ENCODE peak calls at places on chromosomes 1 and 21, in ten cellular contexts. One of them, this sample, is unnamed.

GRCh38 chr21:44520326-44521300 is 19.4 kb downstream of the KRTAP10-1 start:
- DNase-seq in BE2C: peak; percentile 4
- DNase-seq in GM10248: no peak
- DNase-seq in tibial artery: peak; percentile 14
- DNase-seq in brain microvascular endothelial cell: no peak
- DNase-seq in RWPE1: no peak
- DNase-seq in cardiac fibroblast: no peak
- DNase-seq in AG04450: no peak
- DNase-seq in HCT116: no peak
- DNase-seq in pancreas: peak; percentile 29
- DNase-seq in this sample: no peak

GRCh38 chr1:156148236-156148635 is 5.1 kb upstream of the SEMA4A start:
- DNase-seq in tibial artery: no peak
- DNase-seq in BE2C: no peak
- DNase-seq in RWPE1: no peak
- DNase-seq in cardiac fibroblast: no peak
- DNase-seq in HCT116: no peak
- DNase-seq in AG04450: no peak
- DNase-seq in pancreas: no peak
- DNase-seq in brain microvascular endothelial cell: no peak
- DNase-seq in GM10248: no peak
- DNase-seq in this sample: no peak

GRCh38 chr21:43190544-43191340 is 21.9 kb downstream of the CRYAA start:
- DNase-seq in tibial artery: no peak
- DNase-seq in AG04450: no peak
- DNase-seq in brain microvascular endothelial cell: no peak
- DNase-seq in HCT116: no peak
- DNase-seq in cardiac fibroblast: no peak
- DNase-seq in RWPE1: no peak
- DNase-seq in pancreas: peak; percentile 45
- DNase-seq in GM10248: no peak
- DNase-seq in BE2C: no peak
- DNase-seq in this sample: no peak

GRCh38 chr1:27392778-27393635 is 585 bp downstream of the GPR3 start:
- DNase-seq in HCT116: no peak
- DNase-seq in pancreas: no peak
- DNase-seq in cardiac fibroblast: no peak
- DNase-seq in GM10248: no peak
- DNase-seq in brain microvascular endothelial cell: no peak
- DNase-seq in RWPE1: no peak
- DNase-seq in tibial artery: no peak
- DNase-seq in AG04450: no peak
- DNase-seq in BE2C: no peak
- DNase-seq in this sample: no peak

GRCh38 chr1:4563586-4563985 is 90.8 kb upstream of the AJAP1 start:
- DNase-seq in HCT116: no peak
- DNase-seq in BE2C: no peak
- DNase-seq in tibial artery: no peak
- DNase-seq in RWPE1: no peak
- DNase-seq in pancreas: no peak
- DNase-seq in brain microvascular endothelial cell: no peak
- DNase-seq in AG04450: no peak
- DNase-seq in cardiac fibroblast: no peak
- DNase-seq in GM10248: no peak
- DNase-seq in this sample: no peak

GRCh38 chr1:183443025-183443424 is 24.8 kb upstream of the NMNAT2 start:
- DNase-seq in HCT116: no peak
- DNase-seq in tibial artery: no peak
- DNase-seq in brain microvascular endothelial cell: no peak
- DNase-seq in BE2C: no peak
- DNase-seq in GM10248: no peak
- DNase-seq in AG04450: no peak
- DNase-seq in cardiac fibroblast: peak; percentile 70
- DNase-seq in RWPE1: no peak
- DNase-seq in pancreas: no peak
- DNase-seq in this sample: no peak

GRCh38 chr1:68111804-68112436 is 61.5 kb upstream of the DIRAS3 start:
- DNase-seq in BE2C: peak; percentile 10
- DNase-seq in GM10248: no peak
- DNase-seq in tibial artery: peak; percentile 40
- DNase-seq in HCT116: peak; percentile 45
- DNase-seq in AG04450: peak; percentile 77
- DNase-seq in brain microvascular endothelial cell: peak; percentile 90
- DNase-seq in pancreas: no peak
- DNase-seq in cardiac fibroblast: peak; percentile 92
- DNase-seq in RWPE1: peak; percentile 41
- DNase-seq in this sample: peak; percentile 92

GRCh38 chr21:45640888-45641479 is 2.5 kb upstream of the PCBP3 start:
- DNase-seq in RWPE1: peak; percentile 33
- DNase-seq in brain microvascular endothelial cell: peak; percentile 61
- DNase-seq in pancreas: no peak
- DNase-seq in tibial artery: no peak
- DNase-seq in BE2C: peak; percentile 88
- DNase-seq in cardiac fibroblast: peak; percentile 79
- DNase-seq in HCT116: no peak
- DNase-seq in GM10248: no peak
- DNase-seq in AG04450: no peak
- DNase-seq in this sample: peak; percentile 90

DNA sequence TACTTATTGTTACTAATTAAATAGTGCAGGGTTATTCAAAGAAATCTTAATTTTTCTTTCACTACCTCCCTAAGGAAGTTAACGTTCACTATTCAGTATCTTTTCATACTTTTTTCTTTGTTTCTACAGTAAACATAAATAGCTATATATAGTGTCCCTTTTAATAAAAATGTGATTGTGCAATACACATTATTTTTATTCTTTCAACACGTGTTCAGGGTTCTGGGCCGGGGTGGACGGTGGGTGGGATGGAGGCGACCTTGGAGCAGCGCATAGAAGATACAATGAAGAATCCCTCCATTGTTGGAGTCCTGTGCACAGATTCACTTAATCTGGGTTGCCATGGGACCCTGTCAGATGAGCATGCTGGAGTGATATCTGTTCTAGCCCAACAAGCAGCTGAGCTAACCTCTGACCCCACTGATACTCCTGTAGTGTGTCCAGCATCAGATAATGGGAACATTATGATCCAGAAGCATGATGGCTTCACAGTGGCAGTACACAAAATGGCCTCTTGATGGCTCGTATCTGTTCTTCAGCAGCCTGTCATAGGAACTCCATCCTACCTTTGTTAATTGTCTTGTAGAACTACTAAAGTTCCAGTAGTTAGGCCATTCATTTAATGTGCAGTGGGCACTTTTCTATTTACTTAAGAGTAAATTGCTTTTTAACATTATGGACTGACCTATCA is 155.9 kb upstream of the L1TD1 start:
- DNase-seq in AG04450: no peak
- DNase-seq in brain microvascular endothelial cell: no peak
- DNase-seq in tibial artery: no peak
- DNase-seq in HCT116: no peak
- DNase-seq in RWPE1: no peak
- DNase-seq in cardiac fibroblast: no peak
- DNase-seq in GM10248: no peak
- DNase-seq in BE2C: no peak
- DNase-seq in pancreas: no peak
- DNase-seq in this sample: no peak
- TF ChIP-seq CTCF in AG04450: no peak
- TF ChIP-seq CTCF in brain microvascular endothelial cell: peak; percentile 43
- TF ChIP-seq CTCF in tibial artery: no peak
- TF ChIP-seq CTCF in HCT116: no peak
- TF ChIP-seq CTCF in RWPE1: no peak
- TF ChIP-seq CTCF in cardiac fibroblast: peak; percentile 5
- TF ChIP-seq CTCF in GM10248: no peak
- TF ChIP-seq CTCF in BE2C: peak; percentile 36
- TF ChIP-seq CTCF in pancreas: no peak
- TF ChIP-seq CTCF in this sample: no peak

DNA sequence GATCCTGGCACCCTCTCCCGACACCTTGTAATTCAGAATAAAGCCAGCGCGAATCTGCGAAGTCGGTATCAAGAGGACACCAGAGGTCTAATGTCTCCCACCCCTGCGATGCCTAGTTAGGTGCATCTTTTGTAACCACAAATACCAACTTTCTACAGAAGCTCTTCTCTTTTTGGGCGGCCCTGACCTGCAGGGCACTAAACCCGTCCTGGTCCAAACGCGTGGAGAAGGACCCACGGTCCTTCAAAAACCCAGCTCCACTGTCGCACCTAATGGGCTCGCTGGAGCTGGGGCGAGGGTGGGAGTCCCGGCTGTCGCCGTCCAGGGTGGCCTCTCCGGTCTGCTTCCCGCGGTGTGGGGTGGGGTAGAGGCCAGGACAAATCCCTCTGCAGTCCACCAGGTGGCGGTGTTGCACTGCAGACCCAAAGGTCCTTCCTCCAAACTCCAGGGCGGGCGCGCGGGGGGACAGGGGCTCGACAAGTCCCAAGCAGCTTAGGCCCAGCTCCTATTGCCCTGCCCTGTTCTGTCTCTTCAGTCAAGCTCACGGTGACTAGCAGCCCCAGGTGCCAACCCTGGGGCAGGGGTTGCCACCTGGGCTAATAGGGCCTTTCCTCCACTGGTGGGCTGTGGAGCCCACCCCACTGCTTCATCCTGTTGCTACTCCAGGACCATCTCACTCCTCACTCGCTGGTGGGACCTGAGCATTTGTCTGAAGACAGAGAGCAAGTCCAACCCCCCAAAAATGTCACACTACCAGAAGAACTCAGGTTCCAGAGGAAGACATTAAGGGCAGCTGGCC is 2.7 kb downstream of the HES3 start:
- DNase-seq in cardiac fibroblast: peak; percentile 77
- DNase-seq in tibial artery: peak; percentile 64
- DNase-seq in BE2C: peak; percentile 87
- DNase-seq in AG04450: peak; percentile 37
- DNase-seq in RWPE1: peak; percentile 84
- DNase-seq in brain microvascular endothelial cell: peak; percentile 41
- DNase-seq in pancreas: peak; percentile 93
- DNase-seq in HCT116: peak; percentile 49
- DNase-seq in GM10248: peak; percentile 88
- DNase-seq in this sample: no peak
- TF ChIP-seq CTCF in cardiac fibroblast: peak; percentile 91
- TF ChIP-seq CTCF in tibial artery: peak; percentile 98
- TF ChIP-seq CTCF in BE2C: peak; percentile 66
- TF ChIP-seq CTCF in AG04450: peak; percentile 87
- TF ChIP-seq CTCF in RWPE1: peak; percentile 92
- TF ChIP-seq CTCF in brain microvascular endothelial cell: peak; percentile 87
- TF ChIP-seq CTCF in pancreas: peak; percentile 90
- TF ChIP-seq CTCF in HCT116: peak; percentile 87
- TF ChIP-seq CTCF in GM10248: peak; percentile 91
- TF ChIP-seq CTCF in this sample: peak; percentile 93

DNA sequence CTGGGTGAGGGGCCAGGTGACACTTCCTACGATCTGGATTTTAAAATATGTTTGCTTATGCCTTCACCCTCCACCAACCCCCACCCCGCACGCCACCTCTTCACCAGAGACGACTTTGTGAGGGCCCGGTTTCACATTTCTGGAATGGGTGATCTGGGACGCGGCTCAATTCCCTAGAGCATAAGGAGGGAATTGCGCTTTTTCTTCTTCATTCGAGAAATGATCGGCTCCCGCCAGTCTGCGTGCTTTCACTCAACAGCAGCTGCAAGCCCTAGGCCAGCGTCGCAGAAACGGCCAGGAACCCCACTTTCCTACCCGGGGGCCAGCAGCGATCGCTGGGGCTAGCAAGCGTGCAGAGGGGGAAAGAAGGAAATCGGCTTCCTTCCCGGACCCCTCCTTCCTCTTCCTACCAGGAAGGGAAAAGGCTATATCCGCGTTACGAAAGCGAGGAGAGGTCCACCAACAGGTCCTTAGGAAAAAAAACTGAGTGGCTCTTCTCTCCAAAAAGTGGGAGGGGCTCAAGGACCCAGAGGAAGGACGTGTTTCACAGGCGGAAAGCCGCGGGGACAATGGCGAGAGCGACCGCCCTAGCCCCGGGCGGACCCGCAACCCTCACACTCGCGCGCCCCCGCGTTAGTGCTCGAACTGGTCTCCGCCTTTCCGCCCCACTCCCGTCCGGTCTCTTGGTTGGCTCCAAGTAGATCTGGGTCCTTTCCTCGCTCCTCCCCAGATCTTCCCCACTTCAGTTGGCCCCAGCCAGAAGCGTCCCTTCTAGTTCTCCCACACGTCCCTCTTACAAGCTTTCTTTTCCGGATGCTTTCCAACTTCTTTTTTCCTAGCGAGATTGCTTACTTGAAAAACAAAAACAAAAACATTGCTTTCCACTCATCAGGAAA is 1.1 kb upstream of the ADAMTS1 start:
- DNase-seq in HCT116: no peak
- DNase-seq in tibial artery: peak; percentile 79
- DNase-seq in RWPE1: peak; percentile 53
- DNase-seq in brain microvascular endothelial cell: peak; percentile 63
- DNase-seq in cardiac fibroblast: peak; percentile 71
- DNase-seq in BE2C: peak; percentile 76
- DNase-seq in pancreas: peak; percentile 85
- DNase-seq in GM10248: no peak
- DNase-seq in AG04450: no peak
- DNase-seq in this sample: no peak
- TF ChIP-seq CTCF in HCT116: no peak
- TF ChIP-seq CTCF in tibial artery: peak; percentile 24
- TF ChIP-seq CTCF in RWPE1: peak; percentile 27
- TF ChIP-seq CTCF in brain microvascular endothelial cell: peak; percentile 38
- TF ChIP-seq CTCF in cardiac fibroblast: peak; percentile 12
- TF ChIP-seq CTCF in BE2C: no peak
- TF ChIP-seq CTCF in pancreas: no peak
- TF ChIP-seq CTCF in GM10248: no peak
- TF ChIP-seq CTCF in AG04450: peak; percentile 37
- TF ChIP-seq CTCF in this sample: peak; percentile 50

GRCh38 chr21:21226472-21226871 is 228.3 kb downstream of the NCAM2 start:
- DNase-seq in AG04450: no peak
- DNase-seq in RWPE1: no peak
- DNase-seq in HCT116: no peak
- DNase-seq in pancreas: no peak
- DNase-seq in cardiac fibroblast: no peak
- DNase-seq in tibial artery: no peak
- DNase-seq in brain microvascular endothelial cell: no peak
- DNase-seq in BE2C: no peak
- DNase-seq in GM10248: no peak
- DNase-seq in this sample: no peak

GRCh38 chr21:21230672-21231071 is 232.5 kb downstream of the NCAM2 start:
- DNase-seq in AG04450: no peak
- DNase-seq in tibial artery: no peak
- DNase-seq in cardiac fibroblast: peak; percentile 38
- DNase-seq in HCT116: no peak
- DNase-seq in BE2C: no peak
- DNase-seq in RWPE1: peak; percentile 2
- DNase-seq in brain microvascular endothelial cell: no peak
- DNase-seq in GM10248: no peak
- DNase-seq in pancreas: no peak
- DNase-seq in this sample: no peak

GRCh38 chr21:21236981-21237380 is 238.8 kb downstream of the NCAM2 start:
- DNase-seq in brain microvascular endothelial cell: no peak
- DNase-seq in GM10248: no peak
- DNase-seq in AG04450: no peak
- DNase-seq in tibial artery: no peak
- DNase-seq in RWPE1: no peak
- DNase-seq in HCT116: no peak
- DNase-seq in pancreas: no peak
- DNase-seq in BE2C: no peak
- DNase-seq in cardiac fibroblast: no peak
- DNase-seq in this sample: no peak

DNA sequence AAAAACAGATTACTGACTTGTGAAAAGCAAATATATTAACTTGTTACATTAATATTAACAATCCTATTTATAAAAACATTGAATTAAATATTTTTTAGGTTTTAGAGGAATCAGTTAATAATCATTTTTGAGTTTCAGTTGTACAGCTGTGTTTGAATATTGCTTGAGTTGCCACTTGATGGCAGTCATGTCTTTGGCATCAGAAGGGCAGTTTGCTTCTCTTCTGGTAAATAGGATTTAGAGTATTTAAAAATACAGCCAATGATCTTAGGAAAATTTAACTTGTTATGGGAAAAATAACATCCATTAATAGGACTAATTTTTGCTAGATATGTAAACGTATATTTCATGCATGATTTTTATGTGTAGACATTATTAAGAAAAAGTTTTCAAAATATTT is 234.1 kb downstream of the NCAM2 start:
- DNase-seq in tibial artery: no peak
- DNase-seq in pancreas: no peak
- DNase-seq in brain microvascular endothelial cell: peak; percentile 4
- DNase-seq in AG04450: peak; percentile 29
- DNase-seq in BE2C: peak; percentile 44
- DNase-seq in GM10248: no peak
- DNase-seq in HCT116: no peak
- DNase-seq in cardiac fibroblast: peak; percentile 72
- DNase-seq in RWPE1: no peak
- DNase-seq in this sample: no peak
- TF ChIP-seq CTCF in tibial artery: no peak
- TF ChIP-seq CTCF in pancreas: no peak
- TF ChIP-seq CTCF in brain microvascular endothelial cell: peak; percentile 61
- TF ChIP-seq CTCF in AG04450: peak; percentile 70
- TF ChIP-seq CTCF in BE2C: peak; percentile 80
- TF ChIP-seq CTCF in GM10248: no peak
- TF ChIP-seq CTCF in HCT116: no peak
- TF ChIP-seq CTCF in cardiac fibroblast: peak; percentile 42
- TF ChIP-seq CTCF in RWPE1: peak; percentile 17
- TF ChIP-seq CTCF in this sample: no peak